ENCODE peak calls at places on chromosomes 3 and 15, in six cellular contexts. I is fibroblast of lung, C is ascending aorta, E is testis, J is transverse colon, P is left ventricle myocardium inferior. X is an unnamed sample. For H3K27me3, the result is how much of the 10 kb centered on the place peaks cover.

GRCh38 chr15:36601497-36601932 is 22.1 kb downstream of the CDIN1 start:
- DNase-seq in I (peak), C (peak), E (no peak), J (peak), P (peak), X (no peak)

GRCh38 chr15:101151286-101151685 is 100.6 kb downstream of the CHSY1 start:
- DNase-seq in I (no peak), C (no peak), E (no peak), J (peak), P (no peak), X (no peak)

GRCh38 chr15:69557340-69558137 is 104.9 kb downstream of the RPLP1 start:
- DNase-seq in I (peak), C (no peak), E (no peak), J (peak), P (no peak), X (no peak)

GRCh38 chr15:77869021-77869895 is 208.3 kb downstream of the TBC1D2B start:
- DNase-seq in I (no peak), C (no peak), E (no peak), J (no peak), P (peak), X (peak)

GRCh38 chr3:125110016-125110875 is 54.4 kb upstream of the HEG1 start:
- DNase-seq in I (peak), C (no peak), E (no peak), J (no peak), P (no peak), X (no peak)

GRCh38 chr15:35777016-35777415 is 231.1 kb upstream of the DPH6 start:
- DNase-seq in I (no peak), C (no peak), E (no peak), J (no peak), P (no peak), X (no peak)

GRCh38 chr15:51315726-51316125 is 22.7 kb downstream of the CYP19A1 start:
- DNase-seq in I (no peak), C (no peak), E (no peak), J (no peak), P (no peak), X (no peak)

GRCh38 chr15:57994468-57995154 is 70.9 kb downstream of the ALDH1A2 start:
- DNase-seq in I (peak), C (no peak), E (no peak), J (no peak), P (no peak), X (no peak)

GRCh38 chr15:76865548-76865991 is 39.6 kb downstream of the SCAPER start:
- DNase-seq in I (no peak), C (no peak), E (no peak), J (no peak), P (no peak), X (no peak)

GRCh38 chr3:178802993-178803693 is 266.9 kb downstream of the KCNMB2 start:
- DNase-seq in I (peak), C (no peak), E (no peak), J (no peak), P (no peak), X (no peak)

GRCh38 chr15:56910801-56911200 is 7.6 kb upstream of the TCF12 start:
- DNase-seq in I (no peak), C (no peak), E (no peak), J (no peak), P (no peak), X (no peak)

GRCh38 chr3:172329070-172329469 is 119.2 kb downstream of the GHSR start:
- DNase-seq in I (no peak), C (no peak), E (no peak), J (no peak), P (no peak), X (no peak)

GRCh38 chr3:14841836-14842235 is 23.1 kb downstream of the FGD5 start:
- DNase-seq in I (no peak), C (no peak), E (peak), J (no peak), P (no peak), X (no peak)

GRCh38 chr3:134364936-134365765 is 9.1 kb downstream of the AMOTL2 start:
- DNase-seq in I (no peak), C (no peak), E (no peak), J (no peak), P (no peak), X (peak)
- H3K4me3 ChIP-seq in I (no peak), C (no peak), E (no peak), J (no peak), P (peak), X (no peak)

GRCh38 chr3:193783166-193783896 is 190.3 kb downstream of the OPA1 start:
- DNase-seq in I (no peak), C (no peak), E (no peak), J (no peak), P (no peak), X (no peak)
- H3K27me3 ChIP-seq in I (under half), C (under half), E (under half), J (under half), P (half or more), X (under half)

GRCh38 chr3:193742628-193743027 is 149.6 kb downstream of the OPA1 start:
- DNase-seq in I (no peak), C (no peak), E (no peak), J (no peak), P (no peak), X (no peak)

GRCh38 chr3:193746832-193747231 is 153.8 kb downstream of the OPA1 start:
- DNase-seq in I (no peak), C (no peak), E (no peak), J (no peak), P (no peak), X (no peak)

GRCh38 chr3:193744822-193745684 is 152.0 kb downstream of the OPA1 start:
- DNase-seq in I (peak), C (no peak), E (peak), J (no peak), P (no peak), X (no peak)

GRCh38 chr3:193744048-193744821 is 151.2 kb downstream of the OPA1 start:
- DNase-seq in I (no peak), C (no peak), E (no peak), J (no peak), P (no peak), X (no peak)

GRCh38 chr3:193743702-193744047 is 150.7 kb downstream of the OPA1 start:
- DNase-seq in I (no peak), C (no peak), E (no peak), J (no peak), P (no peak), X (no peak)
- H3K27ac ChIP-seq in I (no peak), C (no peak), E (no peak), J (no peak), P (no peak), X (no peak)

DNA sequence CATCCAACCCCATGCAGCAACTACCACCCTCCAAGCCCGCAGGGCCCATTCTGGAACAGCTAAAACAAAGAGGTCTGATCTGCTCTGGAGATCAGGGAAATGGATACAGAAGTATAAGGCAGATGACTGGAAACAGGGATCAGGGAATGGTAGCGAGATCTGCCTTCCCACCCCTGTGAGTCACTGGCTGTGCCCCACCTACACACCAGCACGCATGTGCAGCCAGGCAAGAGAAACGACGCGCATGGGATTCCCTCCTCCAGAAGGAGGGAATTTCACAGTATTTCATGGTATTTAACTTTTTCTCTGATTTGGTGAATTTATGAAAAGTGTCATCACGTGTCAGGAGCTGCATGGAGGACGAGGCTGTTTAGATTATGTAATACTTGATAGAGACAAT is 116.7 kb downstream of the ARRDC4 start:
- DNase-seq in I (no peak), C (no peak), E (no peak), J (peak), P (no peak), X (peak)
- H3K4me3 ChIP-seq in I (no peak), C (no peak), E (no peak), J (no peak), P (no peak), X (no peak)

GRCh38 chr15:50190723-50191122 is 8.7 kb downstream of the SLC27A2 start:
- DNase-seq in I (no peak), C (no peak), E (no peak), J (no peak), P (no peak), X (no peak)
- H3K27me3 ChIP-seq in I (under half), C (under half), E (under half), J (under half), P (under half), X (under half)

GRCh38 chr3:23959147-23959900 is 14.2 kb downstream of the NR1D2 start:
- DNase-seq in I (peak), C (no peak), E (no peak), J (no peak), P (no peak), X (no peak)
- H3K27ac ChIP-seq in I (peak), C (peak), E (no peak), J (peak), P (no peak), X (no peak)

GRCh38 chr15:40486066-40486770 is 15.4 kb downstream of the CHST14 start:
- DNase-seq in I (no peak), C (no peak), E (peak), J (no peak), P (no peak), X (no peak)

GRCh38 chr15:40483919-40484318 is 13.1 kb downstream of the CHST14 start:
- DNase-seq in I (no peak), C (no peak), E (peak), J (no peak), P (no peak), X (no peak)

GRCh38 chr15:40487816-40488682 is 17.3 kb downstream of the CHST14 start:
- DNase-seq in I (no peak), C (no peak), E (no peak), J (no peak), P (no peak), X (no peak)

GRCh38 chr15:40493089-40493840 is 22.5 kb downstream of the CHST14 start:
- DNase-seq in I (no peak), C (no peak), E (no peak), J (no peak), P (no peak), X (no peak)

GRCh38 chr15:40489274-40490175 is 18.7 kb downstream of the CHST14 start:
- DNase-seq in I (no peak), C (no peak), E (peak), J (no peak), P (no peak), X (no peak)
- H3K4me3 ChIP-seq in I (no peak), C (no peak), E (peak), J (no peak), P (no peak), X (no peak)

GRCh38 chr3:100588251-100588650 is 21.1 kb upstream of the ADGRG7 start:
- DNase-seq in I (no peak), C (no peak), E (no peak), J (no peak), P (no peak), X (no peak)
- H3K27me3 ChIP-seq in I (under half), C (under half), E (under half), J (under half), P (under half), X (under half)